ENCODE peak calls at places on chromosomes 11 and 22, in nine cellular contexts. One of them, this sample, is unnamed.

GRCh38 chr11:67674442-67674871 is at the start of gene ALDH3B2:
- DNase-seq in endodermal cell: peak
- DNase-seq in GM06990: no peak
- DNase-seq in HL-60: no peak
- DNase-seq in HCT116: no peak
- DNase-seq in IMR-90: no peak
- DNase-seq in cardiac fibroblast: no peak
- DNase-seq in colonic mucosa: peak
- DNase-seq in kidney epithelial cell: peak
- DNase-seq in this sample: no peak

GRCh38 chr22:36765131-36765942 is 10.6 kb downstream of the IFT27 start:
- DNase-seq in endodermal cell: peak
- DNase-seq in GM06990: no peak
- DNase-seq in HL-60: no peak
- DNase-seq in HCT116: no peak
- DNase-seq in IMR-90: no peak
- DNase-seq in cardiac fibroblast: no peak
- DNase-seq in colonic mucosa: no peak
- DNase-seq in kidney epithelial cell: no peak
- DNase-seq in this sample: no peak

GRCh38 chr11:5508605-5509004 is 1.2 kb downstream of the UBQLN3 start:
- DNase-seq in endodermal cell: no peak
- DNase-seq in GM06990: no peak
- DNase-seq in HL-60: no peak
- DNase-seq in HCT116: no peak
- DNase-seq in IMR-90: no peak
- DNase-seq in cardiac fibroblast: no peak
- DNase-seq in colonic mucosa: no peak
- DNase-seq in kidney epithelial cell: no peak
- DNase-seq in this sample: no peak

GRCh38 chr22:19411690-19412045 is 19.9 kb downstream of the HIRA start:
- DNase-seq in endodermal cell: no peak
- DNase-seq in GM06990: no peak
- DNase-seq in HL-60: no peak
- DNase-seq in HCT116: no peak
- DNase-seq in IMR-90: no peak
- DNase-seq in cardiac fibroblast: no peak
- DNase-seq in colonic mucosa: no peak
- DNase-seq in kidney epithelial cell: no peak
- DNase-seq in this sample: no peak

GRCh38 chr22:46150615-46151423 is 493 bp downstream of the PPARA start:
- DNase-seq in endodermal cell: peak
- DNase-seq in GM06990: peak
- DNase-seq in HL-60: no peak
- DNase-seq in HCT116: no peak
- DNase-seq in IMR-90: no peak
- DNase-seq in cardiac fibroblast: no peak
- DNase-seq in colonic mucosa: peak
- DNase-seq in kidney epithelial cell: no peak
- DNase-seq in this sample: no peak

GRCh38 chr11:19919050-19919561 is 206.5 kb downstream of the NAV2 start:
- DNase-seq in endodermal cell: no peak
- DNase-seq in GM06990: no peak
- DNase-seq in HL-60: no peak
- DNase-seq in HCT116: no peak
- DNase-seq in IMR-90: peak
- DNase-seq in cardiac fibroblast: peak
- DNase-seq in colonic mucosa: no peak
- DNase-seq in kidney epithelial cell: peak
- DNase-seq in this sample: peak

GRCh38 chr11:126816655-126817054 is 183.9 kb downstream of the KIRREL3 start:
- DNase-seq in endodermal cell: no peak
- DNase-seq in GM06990: no peak
- DNase-seq in HL-60: no peak
- DNase-seq in HCT116: no peak
- DNase-seq in IMR-90: no peak
- DNase-seq in cardiac fibroblast: peak
- DNase-seq in colonic mucosa: no peak
- DNase-seq in kidney epithelial cell: no peak
- DNase-seq in this sample: no peak

GRCh38 chr22:20495861-20496681 is 476 bp upstream of the KLHL22 start:
- DNase-seq in endodermal cell: peak
- DNase-seq in GM06990: peak
- DNase-seq in HL-60: peak
- DNase-seq in HCT116: peak
- DNase-seq in IMR-90: peak
- DNase-seq in cardiac fibroblast: peak
- DNase-seq in colonic mucosa: peak
- DNase-seq in kidney epithelial cell: no peak
- DNase-seq in this sample: no peak

GRCh38 chr11:126619516-126619915 is 264.0 kb downstream of the ST3GAL4 start:
- DNase-seq in endodermal cell: no peak
- DNase-seq in GM06990: no peak
- DNase-seq in HL-60: no peak
- DNase-seq in HCT116: no peak
- DNase-seq in IMR-90: no peak
- DNase-seq in cardiac fibroblast: no peak
- DNase-seq in colonic mucosa: no peak
- DNase-seq in kidney epithelial cell: no peak
- DNase-seq in this sample: no peak

GRCh38 chr11:43555811-43556210 is 124.7 kb upstream of the HSD17B12 start:
- DNase-seq in endodermal cell: no peak
- DNase-seq in GM06990: no peak
- DNase-seq in HL-60: no peak
- DNase-seq in HCT116: no peak
- DNase-seq in IMR-90: peak
- DNase-seq in cardiac fibroblast: peak
- DNase-seq in colonic mucosa: no peak
- DNase-seq in kidney epithelial cell: no peak
- DNase-seq in this sample: no peak

GRCh38 chr22:38469306-38469781 is 1.4 kb downstream of the KDELR3 start:
- DNase-seq in endodermal cell: no peak
- DNase-seq in GM06990: no peak
- DNase-seq in HL-60: no peak
- DNase-seq in HCT116: no peak
- DNase-seq in IMR-90: no peak
- DNase-seq in cardiac fibroblast: no peak
- DNase-seq in colonic mucosa: no peak
- DNase-seq in kidney epithelial cell: no peak
- DNase-seq in this sample: no peak
- TF ChIP-seq CTCF in endodermal cell: no peak
- TF ChIP-seq CTCF in GM06990: no peak
- TF ChIP-seq CTCF in HL-60: no peak
- TF ChIP-seq CTCF in HCT116: no peak
- TF ChIP-seq CTCF in IMR-90: no peak
- TF ChIP-seq CTCF in cardiac fibroblast: no peak
- TF ChIP-seq CTCF in colonic mucosa: no peak
- TF ChIP-seq CTCF in kidney epithelial cell: no peak
- TF ChIP-seq CTCF in this sample: no peak

GRCh38 chr22:34010259-34010658 is 90.0 kb upstream of the LARGE1 start:
- DNase-seq in endodermal cell: no peak
- DNase-seq in GM06990: no peak
- DNase-seq in HL-60: no peak
- DNase-seq in HCT116: no peak
- DNase-seq in IMR-90: no peak
- DNase-seq in cardiac fibroblast: no peak
- DNase-seq in colonic mucosa: no peak
- DNase-seq in kidney epithelial cell: no peak
- DNase-seq in this sample: no peak
- H3K4me3 ChIP-seq in endodermal cell: no peak
- H3K4me3 ChIP-seq in GM06990: no peak
- H3K4me3 ChIP-seq in HL-60: no peak
- H3K4me3 ChIP-seq in HCT116: no peak
- H3K4me3 ChIP-seq in IMR-90: no peak
- H3K4me3 ChIP-seq in cardiac fibroblast: no peak
- H3K4me3 ChIP-seq in colonic mucosa: no peak
- H3K4me3 ChIP-seq in kidney epithelial cell: no peak
- H3K4me3 ChIP-seq in this sample: no peak

DNA sequence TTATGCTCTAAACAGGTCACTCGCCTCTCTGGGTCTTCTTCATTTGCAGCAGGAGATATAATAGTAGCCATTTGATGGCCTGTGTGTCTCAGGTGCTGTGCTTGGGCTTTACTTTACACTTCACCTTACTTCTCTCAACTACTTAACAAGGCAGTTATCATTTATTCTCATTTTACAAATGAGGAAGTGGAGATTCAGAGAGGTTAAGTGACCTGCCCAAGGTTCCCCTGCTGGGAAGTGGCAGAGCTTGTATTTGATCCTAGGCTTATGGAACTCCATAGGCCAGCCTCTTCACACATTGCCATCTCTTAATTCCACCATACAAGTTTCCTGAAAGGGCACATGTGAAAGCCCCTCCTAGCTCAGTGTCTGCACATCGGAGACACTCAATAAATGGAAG is 30.4 kb downstream of the FAM181B start:
- DNase-seq in endodermal cell: no peak
- DNase-seq in GM06990: no peak
- DNase-seq in HL-60: no peak
- DNase-seq in HCT116: no peak
- DNase-seq in IMR-90: no peak
- DNase-seq in cardiac fibroblast: no peak
- DNase-seq in colonic mucosa: no peak
- DNase-seq in kidney epithelial cell: no peak
- DNase-seq in this sample: no peak
- TF ChIP-seq CTCF in endodermal cell: no peak
- TF ChIP-seq CTCF in GM06990: no peak
- TF ChIP-seq CTCF in HL-60: no peak
- TF ChIP-seq CTCF in HCT116: no peak
- TF ChIP-seq CTCF in IMR-90: no peak
- TF ChIP-seq CTCF in cardiac fibroblast: no peak
- TF ChIP-seq CTCF in colonic mucosa: no peak
- TF ChIP-seq CTCF in kidney epithelial cell: no peak
- TF ChIP-seq CTCF in this sample: no peak

DNA sequence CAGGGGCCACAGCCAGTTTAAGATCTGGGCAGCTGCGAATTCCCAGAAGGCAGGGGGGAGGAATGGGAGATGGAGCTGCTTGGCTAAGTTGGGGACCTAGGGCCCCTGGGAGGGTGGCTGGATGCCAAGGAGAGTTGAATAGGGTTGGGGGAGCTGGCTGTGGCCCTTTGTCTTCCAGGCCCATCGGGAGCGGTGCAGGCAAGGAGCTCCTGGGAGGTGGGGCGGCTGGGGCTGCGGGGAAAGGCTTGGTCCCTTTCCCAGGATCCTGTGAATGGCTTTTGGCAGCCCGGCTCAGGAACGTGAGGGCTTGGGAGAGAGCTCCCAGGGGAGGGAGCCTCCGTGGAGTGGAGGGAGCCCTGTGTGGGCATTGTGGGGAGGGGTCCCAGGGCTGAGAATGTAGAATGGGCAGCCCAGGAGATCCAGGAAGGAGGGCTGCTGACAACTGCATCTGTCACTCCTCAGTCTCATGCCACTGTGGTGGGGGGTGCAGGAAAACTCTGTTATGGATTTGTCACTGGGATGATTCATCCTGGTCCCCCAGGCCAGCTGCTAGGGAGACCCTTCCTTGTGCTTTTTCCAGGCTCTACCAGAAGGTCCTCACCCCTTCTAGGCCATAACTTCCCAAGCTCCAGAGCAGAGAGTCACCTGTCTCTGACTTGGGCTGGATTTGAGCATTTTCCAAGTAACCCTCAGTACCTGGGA is 6.0 kb downstream of the FREY1 start:
- DNase-seq in endodermal cell: no peak
- DNase-seq in GM06990: no peak
- DNase-seq in HL-60: no peak
- DNase-seq in HCT116: no peak
- DNase-seq in IMR-90: no peak
- DNase-seq in cardiac fibroblast: no peak
- DNase-seq in colonic mucosa: no peak
- DNase-seq in kidney epithelial cell: no peak
- DNase-seq in this sample: no peak
- H3K4me3 ChIP-seq in endodermal cell: peak
- H3K4me3 ChIP-seq in GM06990: no peak
- H3K4me3 ChIP-seq in HL-60: no peak
- H3K4me3 ChIP-seq in HCT116: peak
- H3K4me3 ChIP-seq in IMR-90: peak
- H3K4me3 ChIP-seq in cardiac fibroblast: peak
- H3K4me3 ChIP-seq in colonic mucosa: no peak
- H3K4me3 ChIP-seq in kidney epithelial cell: peak
- H3K4me3 ChIP-seq in this sample: peak

DNA sequence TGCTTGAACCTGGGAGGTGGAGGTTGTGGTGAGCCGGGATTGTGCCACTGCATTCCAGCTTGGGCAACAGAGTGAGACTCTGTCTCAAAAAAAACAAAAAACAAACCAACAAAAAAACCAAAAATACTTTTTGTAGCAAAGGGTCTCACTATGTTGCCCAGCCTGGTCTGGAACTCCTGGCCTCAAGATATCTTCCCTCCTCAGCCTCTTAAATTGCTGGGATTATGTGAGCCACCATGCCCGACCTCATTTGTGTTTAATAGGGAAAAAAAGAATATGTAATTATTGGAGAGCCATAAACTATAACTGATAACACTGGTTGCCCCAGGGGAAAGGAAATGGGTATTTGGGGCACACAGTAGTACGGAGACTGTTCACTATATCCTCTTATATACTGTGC is 19.7 kb downstream of the UVRAG start:
- DNase-seq in endodermal cell: no peak
- DNase-seq in GM06990: no peak
- DNase-seq in HL-60: no peak
- DNase-seq in HCT116: no peak
- DNase-seq in IMR-90: no peak
- DNase-seq in cardiac fibroblast: no peak
- DNase-seq in colonic mucosa: no peak
- DNase-seq in kidney epithelial cell: no peak
- DNase-seq in this sample: no peak
- TF ChIP-seq CTCF in endodermal cell: no peak
- TF ChIP-seq CTCF in GM06990: no peak
- TF ChIP-seq CTCF in HL-60: no peak
- TF ChIP-seq CTCF in HCT116: no peak
- TF ChIP-seq CTCF in IMR-90: no peak
- TF ChIP-seq CTCF in cardiac fibroblast: no peak
- TF ChIP-seq CTCF in colonic mucosa: no peak
- TF ChIP-seq CTCF in kidney epithelial cell: no peak
- TF ChIP-seq CTCF in this sample: no peak

GRCh38 chr11:74367881-74368280 is 30.4 kb downstream of the PGM2L1 start:
- DNase-seq in endodermal cell: no peak
- DNase-seq in GM06990: no peak
- DNase-seq in HL-60: no peak
- DNase-seq in HCT116: no peak
- DNase-seq in IMR-90: no peak
- DNase-seq in cardiac fibroblast: no peak
- DNase-seq in colonic mucosa: no peak
- DNase-seq in kidney epithelial cell: no peak
- DNase-seq in this sample: no peak
- H3K4me3 ChIP-seq in endodermal cell: no peak
- H3K4me3 ChIP-seq in GM06990: no peak
- H3K4me3 ChIP-seq in HL-60: no peak
- H3K4me3 ChIP-seq in HCT116: no peak
- H3K4me3 ChIP-seq in IMR-90: no peak
- H3K4me3 ChIP-seq in cardiac fibroblast: no peak
- H3K4me3 ChIP-seq in colonic mucosa: no peak
- H3K4me3 ChIP-seq in kidney epithelial cell: no peak
- H3K4me3 ChIP-seq in this sample: no peak

This sample was measured in BJ.